ENCODE peak calls at places on chromosomes 11 and 22, in ten cellular contexts. D, W, X, A, B, Z, Y, T, R and I are unnamed samples.

GRCh38 chr11:36258730-36259360 is 30.4 kb downstream of the COMMD9 start:
- DNase-seq in D (peak), W (peak), X (peak), A (peak), B (peak), Z (peak), Y (peak), T (peak), R (peak), I (peak)

GRCh38 chr22:19515654-19516377 is 8.4 kb downstream of the CLDN5 start:
- DNase-seq in D (no peak), W (no peak), X (no peak), A (no peak), B (no peak), Z (no peak), Y (no peak), T (no peak), R (no peak), I (no peak)

GRCh38 chr22:37021710-37022482 is 2.4 kb downstream of the MPST start:
- DNase-seq in D (no peak), W (peak), X (peak), A (no peak), B (peak), Z (no peak), Y (peak), T (peak), R (no peak), I (peak)

GRCh38 chr22:45553333-45554039 is 50.8 kb downstream of the FBLN1 start:
- DNase-seq in D (peak), W (peak), X (peak), A (peak), B (peak), Z (peak), Y (peak), T (peak), R (no peak), I (peak)

GRCh38 chr11:16278273-16278672 is 78.1 kb downstream of the SOX6 start:
- DNase-seq in D (no peak), W (no peak), X (no peak), A (no peak), B (no peak), Z (no peak), Y (no peak), T (no peak), R (no peak), I (no peak)

GRCh38 chr22:35914665-35915476 is 113.8 kb downstream of the RBFOX2 start:
- DNase-seq in D (peak), W (no peak), X (peak), A (peak), B (peak), Z (peak), Y (no peak), T (peak), R (peak), I (no peak)

GRCh38 chr11:116874251-116874650 is 36.8 kb upstream of the APOA1 start:
- DNase-seq in D (no peak), W (no peak), X (peak), A (no peak), B (no peak), Z (no peak), Y (no peak), T (no peak), R (no peak), I (no peak)

GRCh38 chr11:70517996-70518907 is 119.9 kb downstream of the CTTN start:
- DNase-seq in D (peak), W (no peak), X (peak), A (no peak), B (peak), Z (peak), Y (no peak), T (no peak), R (peak), I (no peak)

GRCh38 chr11:5809905-5810792 is 1.4 kb downstream of the OR52N2 start:
- DNase-seq in D (no peak), W (no peak), X (no peak), A (no peak), B (no peak), Z (no peak), Y (no peak), T (peak), R (no peak), I (no peak)

GRCh38 chr11:36375348-36376314 is 79.5 kb downstream of the PRR5L start:
- DNase-seq in D (no peak), W (no peak), X (no peak), A (no peak), B (no peak), Z (no peak), Y (no peak), T (no peak), R (no peak), I (no peak)

GRCh38 chr22:45602824-45603301 is 68.8 kb upstream of the ATXN10 start:
- DNase-seq in D (peak), W (no peak), X (peak), A (no peak), B (peak), Z (peak), Y (no peak), T (no peak), R (no peak), I (peak)

GRCh38 chr11:69234171-69234570 is 59.8 kb upstream of the MYEOV start:
- DNase-seq in D (no peak), W (no peak), X (no peak), A (no peak), B (no peak), Z (no peak), Y (no peak), T (no peak), R (no peak), I (no peak)

GRCh38 chr11:117986981-117987495 is 844 bp downstream of the IL10RA start:
- DNase-seq in D (no peak), W (no peak), X (peak), A (no peak), B (peak), Z (no peak), Y (no peak), T (no peak), R (no peak), I (peak)

GRCh38 chr11:35487532-35488078 is 37.8 kb downstream of the PAMR1 start:
- DNase-seq in D (no peak), W (no peak), X (peak), A (peak), B (no peak), Z (no peak), Y (peak), T (peak), R (peak), I (peak)

GRCh38 chr22:27004434-27004833 is 347.0 kb downstream of the MIAT start:
- DNase-seq in D (no peak), W (no peak), X (peak), A (no peak), B (no peak), Z (no peak), Y (no peak), T (no peak), R (no peak), I (no peak)

GRCh38 chr11:116649268-116649667 is 123.5 kb downstream of the BUD13 start:
- DNase-seq in D (no peak), W (no peak), X (no peak), A (no peak), B (no peak), Z (no peak), Y (no peak), T (no peak), R (no peak), I (no peak)

GRCh38 chr22:37007666-37008065 is 11.6 kb downstream of the TST start:
- DNase-seq in D (no peak), W (no peak), X (no peak), A (no peak), B (no peak), Z (no peak), Y (no peak), T (no peak), R (no peak), I (no peak)

GRCh38 chr22:31229402-31230140 is 17.5 kb downstream of the LIMK2 start:
- DNase-seq in D (peak), W (peak), X (peak), A (peak), B (peak), Z (no peak), Y (no peak), T (no peak), R (no peak), I (no peak)

GRCh38 chr11:1870326-1870696 is 17.4 kb downstream of the LSP1 start:
- DNase-seq in D (peak), W (peak), X (no peak), A (no peak), B (no peak), Z (no peak), Y (no peak), T (no peak), R (no peak), I (no peak)

GRCh38 chr11:404551-405264 is 10.1 kb downstream of the SIGIRR start:
- DNase-seq in D (peak), W (no peak), X (no peak), A (no peak), B (no peak), Z (no peak), Y (no peak), T (no peak), R (no peak), I (no peak)

GRCh38 chr22:29300807-29301601 is 5.4 kb upstream of the GAS2L1 start:
- DNase-seq in D (no peak), W (no peak), X (no peak), A (no peak), B (no peak), Z (no peak), Y (no peak), T (no peak), R (no peak), I (no peak)

GRCh38 chr22:21685164-21685513 is 19.3 kb downstream of the PPIL2 start:
- DNase-seq in D (no peak), W (no peak), X (no peak), A (no peak), B (no peak), Z (no peak), Y (no peak), T (no peak), R (no peak), I (no peak)

GRCh38 chr11:120168960-120169681 is 31.2 kb upstream of the TRIM29 start:
- DNase-seq in D (peak), W (peak), X (peak), A (peak), B (peak), Z (no peak), Y (peak), T (peak), R (no peak), I (peak)

GRCh38 chr11:19756675-19757475 is 44.2 kb downstream of the NAV2 start:
- DNase-seq in D (peak), W (peak), X (no peak), A (peak), B (no peak), Z (no peak), Y (no peak), T (no peak), R (peak), I (no peak)

GRCh38 chr22:27381960-27382742 is 419.4 kb downstream of the MN1 start:
- DNase-seq in D (no peak), W (no peak), X (no peak), A (no peak), B (no peak), Z (no peak), Y (no peak), T (no peak), R (no peak), I (no peak)

GRCh38 chr11:846496-847098 is 3.9 kb downstream of the TSPAN4 start:
- DNase-seq in D (no peak), W (no peak), X (peak), A (no peak), B (no peak), Z (no peak), Y (no peak), T (no peak), R (no peak), I (no peak)

GRCh38 chr22:38124236-38124974 is 13.9 kb upstream of the BAIAP2L2 start:
- DNase-seq in D (no peak), W (no peak), X (no peak), A (no peak), B (no peak), Z (no peak), Y (no peak), T (no peak), R (no peak), I (no peak)

GRCh38 chr11:71435278-71435951 is 12.8 kb downstream of the DHCR7 start:
- DNase-seq in D (no peak), W (no peak), X (no peak), A (no peak), B (no peak), Z (no peak), Y (no peak), T (no peak), R (no peak), I (no peak)

GRCh38 chr22:49900441-49901230 is 17.6 kb downstream of the ALG12 start:
- DNase-seq in D (no peak), W (no peak), X (peak), A (no peak), B (no peak), Z (no peak), Y (no peak), T (no peak), R (no peak), I (no peak)

GRCh38 chr11:65575568-65576231 is at the start of gene EHBP1L1:
- DNase-seq in D (peak), W (peak), X (peak), A (peak), B (peak), Z (no peak), Y (no peak), T (peak), R (no peak), I (peak)

GRCh38 chr11:43119275-43119970 is 192.4 kb upstream of the API5 start:
- DNase-seq in D (no peak), W (no peak), X (no peak), A (no peak), B (no peak), Z (no peak), Y (no peak), T (no peak), R (no peak), I (no peak)

GRCh38 chr11:101458161-101458560 is 125.6 kb downstream of the TRPC6 start:
- DNase-seq in D (no peak), W (no peak), X (peak), A (no peak), B (no peak), Z (no peak), Y (no peak), T (no peak), R (no peak), I (no peak)

GRCh38 chr11:101453682-101454081 is 130.1 kb downstream of the TRPC6 start:
- DNase-seq in D (no peak), W (no peak), X (peak), A (no peak), B (no peak), Z (no peak), Y (no peak), T (no peak), R (no peak), I (no peak)

GRCh38 chr11:101459020-101459419 is 124.8 kb downstream of the TRPC6 start:
- DNase-seq in D (no peak), W (no peak), X (no peak), A (no peak), B (no peak), Z (no peak), Y (no peak), T (no peak), R (no peak), I (no peak)

DNA sequence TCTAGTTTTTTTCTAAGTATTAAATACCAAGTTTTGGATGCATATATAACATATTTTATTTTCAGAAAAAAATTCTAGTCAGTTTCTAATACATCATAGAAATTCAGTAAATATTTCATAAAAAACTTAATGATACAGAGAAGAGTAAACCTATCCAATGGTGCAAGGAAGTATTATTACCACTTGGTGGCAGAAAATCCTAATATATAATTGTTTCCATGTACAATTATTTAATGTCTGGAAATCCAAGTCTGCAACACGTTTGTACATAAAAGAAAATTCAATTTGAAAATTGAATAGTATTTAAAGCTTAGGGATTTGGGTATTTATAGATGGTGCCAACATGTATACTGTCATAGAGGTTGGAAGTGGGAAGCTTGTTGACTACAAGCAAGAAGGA is 127.0 kb downstream of the TRPC6 start:
- DNase-seq in D (no peak), W (no peak), X (peak), A (no peak), B (no peak), Z (no peak), Y (no peak), T (no peak), R (no peak), I (no peak)
- TF ChIP-seq CTCF in D (peak), W (peak), X (peak), A (peak), B (peak), Z (peak), Y (peak), T (peak), R (peak), I (no peak)

GRCh38 chr11:121654506-121655480 is 202.0 kb upstream of the SORL1-AS1 start:
- DNase-seq in D (no peak), W (no peak), X (no peak), A (no peak), B (no peak), Z (no peak), Y (no peak), T (no peak), R (no peak), I (no peak)

GRCh38 chr11:121655481-121656332 is 202.9 kb upstream of the SORL1-AS1 start:
- DNase-seq in D (peak), W (peak), X (peak), A (peak), B (peak), Z (peak), Y (peak), T (peak), R (peak), I (peak)

GRCh38 chr11:121651267-121651625 is 198.5 kb upstream of the SORL1-AS1 start:
- DNase-seq in D (no peak), W (no peak), X (no peak), A (no peak), B (no peak), Z (no peak), Y (no peak), T (no peak), R (no peak), I (no peak)

GRCh38 chr11:121650520-121651266 is 197.9 kb upstream of the SORL1-AS1 start:
- DNase-seq in D (no peak), W (no peak), X (no peak), A (no peak), B (peak), Z (no peak), Y (no peak), T (no peak), R (no peak), I (peak)

DNA sequence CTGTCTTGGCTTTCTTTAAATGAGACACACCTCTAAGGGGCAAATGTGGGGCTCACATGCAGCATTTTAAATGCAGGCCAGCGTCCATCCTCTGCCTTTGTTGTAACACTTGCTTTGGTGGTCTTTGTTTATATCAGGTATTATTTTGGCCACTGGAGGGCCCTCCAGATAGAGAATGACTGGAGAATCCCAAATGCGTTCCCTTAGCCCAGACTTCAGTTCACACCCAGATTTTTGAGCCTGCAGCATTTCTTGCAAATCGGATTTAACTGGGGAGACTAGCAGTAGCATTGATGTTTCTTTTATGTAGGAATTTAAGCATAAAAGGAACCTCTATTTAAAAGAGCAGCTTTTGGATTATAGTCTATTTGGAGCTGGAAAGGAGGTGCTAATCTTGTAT is 200.2 kb upstream of the SORL1-AS1 start:
- DNase-seq in D (no peak), W (no peak), X (peak), A (no peak), B (no peak), Z (no peak), Y (no peak), T (peak), R (no peak), I (no peak)
- TF ChIP-seq CTCF in D (peak), W (peak), X (peak), A (peak), B (peak), Z (peak), Y (peak), T (peak), R (peak), I (no peak)

GRCh38 chr11:114207096-114207495 is 89.1 kb upstream of the NNMT start:
- DNase-seq in D (no peak), W (no peak), X (no peak), A (no peak), B (no peak), Z (no peak), Y (no peak), T (no peak), R (no peak), I (no peak)
- TF ChIP-seq CTCF in D (no peak), W (no peak), X (no peak), A (no peak), B (no peak), Z (no peak), Y (no peak), T (no peak), R (no peak), I (no peak)

GRCh38 chr11:10934293-10934850 is 76.5 kb upstream of the ZBED5 start:
- DNase-seq in D (no peak), W (no peak), X (no peak), A (no peak), B (no peak), Z (no peak), Y (no peak), T (no peak), R (no peak), I (peak)

GRCh38 chr11:10933455-10934292 is 75.8 kb upstream of the ZBED5 start:
- DNase-seq in D (peak), W (peak), X (peak), A (peak), B (peak), Z (peak), Y (peak), T (peak), R (peak), I (peak)

GRCh38 chr11:10931761-10932700 is 74.2 kb upstream of the ZBED5 start:
- DNase-seq in D (no peak), W (peak), X (no peak), A (no peak), B (no peak), Z (no peak), Y (peak), T (peak), R (no peak), I (no peak)

GRCh38 chr11:10930961-10931760 is 73.3 kb upstream of the ZBED5 start:
- DNase-seq in D (peak), W (peak), X (peak), A (peak), B (no peak), Z (peak), Y (peak), T (peak), R (no peak), I (peak)

GRCh38 chr11:10932976-10933375 is 75.1 kb upstream of the ZBED5 start:
- DNase-seq in D (no peak), W (no peak), X (no peak), A (no peak), B (no peak), Z (no peak), Y (no peak), T (no peak), R (no peak), I (no peak)
- TF ChIP-seq CTCF in D (no peak), W (no peak), X (no peak), A (no peak), B (no peak), Z (no peak), Y (no peak), T (no peak), R (no peak), I (no peak)

GRCh38 chr22:44166877-44167276 is 13.8 kb upstream of the PARVG start:
- DNase-seq in D (no peak), W (no peak), X (no peak), A (no peak), B (no peak), Z (no peak), Y (no peak), T (no peak), R (no peak), I (no peak)
- TF ChIP-seq CTCF in D (no peak), W (no peak), X (no peak), A (no peak), B (no peak), Z (no peak), Y (no peak), T (no peak), R (no peak), I (no peak)

GRCh38 chr22:39942433-39943213 is 17.6 kb upstream of the TMA7B start:
- DNase-seq in D (no peak), W (no peak), X (no peak), A (no peak), B (no peak), Z (no peak), Y (no peak), T (no peak), R (no peak), I (peak)

GRCh38 chr22:39940757-39941305 is 19.4 kb upstream of the TMA7B start:
- DNase-seq in D (no peak), W (no peak), X (peak), A (no peak), B (peak), Z (no peak), Y (no peak), T (no peak), R (no peak), I (peak)

GRCh38 chr22:39941661-39942060 is 18.5 kb upstream of the TMA7B start:
- DNase-seq in D (no peak), W (no peak), X (no peak), A (no peak), B (no peak), Z (no peak), Y (no peak), T (no peak), R (no peak), I (no peak)

GRCh38 chr22:39943941-39944624 is 16.1 kb upstream of the TMA7B start:
- DNase-seq in D (no peak), W (no peak), X (no peak), A (no peak), B (no peak), Z (no peak), Y (no peak), T (no peak), R (no peak), I (no peak)

DNA sequence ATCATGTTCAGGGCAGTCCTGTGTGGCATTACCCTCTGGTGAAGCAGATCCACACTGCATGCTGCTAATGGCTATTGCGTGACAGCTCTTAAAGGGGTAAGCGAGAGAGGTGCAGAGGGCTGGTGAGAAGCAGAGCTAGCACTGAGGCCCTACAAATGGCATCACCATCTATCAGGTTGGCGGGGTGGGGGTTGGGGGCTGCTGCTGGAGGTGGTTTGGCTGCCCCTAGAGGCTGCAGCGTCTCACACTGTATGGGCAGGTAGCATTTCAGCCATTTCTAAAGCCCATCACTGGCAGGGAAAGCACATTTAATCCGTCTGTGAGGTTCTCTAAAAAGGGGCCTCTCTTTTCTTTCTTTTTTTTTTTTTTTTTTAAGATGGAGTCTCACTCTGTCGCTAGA is 16.8 kb upstream of the TMA7B start:
- DNase-seq in D (no peak), W (no peak), X (no peak), A (no peak), B (peak), Z (no peak), Y (no peak), T (peak), R (no peak), I (peak)
- TF ChIP-seq CTCF in D (no peak), W (no peak), X (no peak), A (no peak), B (peak), Z (no peak), Y (no peak), T (no peak), R (peak), I (peak)